ENCODE peak calls at places on chromosomes 7 and 10, in nine cellular contexts. X, K, H, E, P, O, Y, Z and B are unnamed samples.
A peak's percentile ranks its signal among the peaks of the same experiment; 100 is the strongest.

GRCh38 chr7:119964640-119965542 is 308.1 kb upstream of the KCND2 start:
- DNase-seq in P (peak; percentile 37), O (no peak), E (no peak), Z (no peak), K (no peak), X (no peak), Y (no peak), H (peak; percentile 36), B (no peak)

GRCh38 chr10:10432306-10433035 is 585.2 kb upstream of the CELF2 start:
- DNase-seq in E (no peak), P (no peak), Y (no peak), X (no peak), H (peak; percentile 48), O (no peak), Z (no peak), K (no peak), B (no peak)

GRCh38 chr7:22474645-22475044 is 25.3 kb downstream of the STEAP1B start:
- DNase-seq in X (no peak), Z (no peak), H (no peak), P (no peak), Y (no peak), E (no peak), O (no peak), K (no peak), B (no peak)

GRCh38 chr10:132706701-132707100 is 79.2 kb downstream of the NKX6-2 start:
- DNase-seq in Y (no peak), E (no peak), P (no peak), Z (no peak), K (no peak), H (no peak), X (peak; percentile 36), O (no peak), B (peak; percentile 53)

GRCh38 chr10:96244354-96244753 is 27.0 kb downstream of the BLNK start:
- DNase-seq in E (no peak), O (no peak), H (no peak), Z (no peak), P (no peak), K (no peak), Y (no peak), X (no peak), B (no peak)

GRCh38 chr7:129569326-129569725 is 42.2 kb upstream of the NRF1 start:
- DNase-seq in Y (no peak), O (no peak), X (no peak), K (no peak), E (no peak), H (no peak), Z (no peak), P (no peak), B (no peak)

GRCh38 chr10:63103971-63104409 is 29.1 kb upstream of the NRBF2 start:
- DNase-seq in X (no peak), K (no peak), Y (no peak), E (no peak), P (no peak), Z (no peak), O (no peak), H (peak; percentile 28), B (no peak)

GRCh38 chr10:79176949-79177602 is 108.3 kb downstream of the ZMIZ1 start:
- DNase-seq in E (no peak), K (peak; percentile 77), P (peak; percentile 53), X (no peak), Y (no peak), Z (no peak), H (no peak), O (no peak), B (peak; percentile 72)

GRCh38 chr10:62130948-62131347 is 137.7 kb downstream of the RTKN2 start:
- DNase-seq in O (peak; percentile 57), H (peak; percentile 94), Y (peak; percentile 96), P (peak; percentile 87), X (no peak), Z (no peak), E (no peak), K (peak; percentile 72), B (no peak)

GRCh38 chr7:128236924-128237586 is 4.0 kb upstream of the LEP start:
- DNase-seq in Z (no peak), X (no peak), O (peak; percentile 62), P (peak; percentile 60), H (peak; percentile 93), E (no peak), K (no peak), Y (peak; percentile 81), B (no peak)

GRCh38 chr10:117762819-117763172 is 220.2 kb downstream of the EMX2 start:
- DNase-seq in P (peak; percentile 24), E (no peak), Y (no peak), Z (peak; percentile 35), H (peak; percentile 56), O (no peak), K (no peak), X (no peak), B (no peak)

GRCh38 chr7:36054642-36055041 is 98.4 kb upstream of the EEPD1 start:
- DNase-seq in X (no peak), P (no peak), Y (no peak), H (no peak), K (no peak), Z (no peak), O (no peak), E (no peak), B (no peak)

GRCh38 chr7:12031638-12032037 is 179.5 kb upstream of the TMEM106B start:
- DNase-seq in Y (peak; percentile 53), K (no peak), O (no peak), X (no peak), E (no peak), P (peak; percentile 77), H (peak; percentile 49), Z (no peak), B (no peak)

GRCh38 chr7:91690541-91690940 is 190.0 kb downstream of the MTERF1 start:
- DNase-seq in O (no peak), Y (no peak), Z (no peak), K (no peak), X (no peak), E (no peak), P (no peak), H (no peak), B (no peak)

GRCh38 chr10:125628251-125629049 is 54.5 kb downstream of the TEX36 start:
- DNase-seq in K (no peak), P (no peak), O (no peak), Z (no peak), Y (no peak), H (no peak), X (no peak), E (no peak), B (no peak)

GRCh38 chr10:125626671-125627070 is 56.3 kb downstream of the TEX36 start:
- DNase-seq in Y (no peak), K (no peak), Z (no peak), P (no peak), X (no peak), O (no peak), H (no peak), E (no peak), B (no peak)

GRCh38 chr10:125631806-125632205 is 51.2 kb downstream of the TEX36 start:
- DNase-seq in Z (no peak), H (no peak), K (no peak), X (no peak), P (no peak), Y (no peak), E (no peak), O (no peak), B (no peak)

GRCh38 chr10:125627646-125628045 is 55.3 kb downstream of the TEX36 start:
- DNase-seq in P (no peak), Z (no peak), O (no peak), H (no peak), E (no peak), Y (no peak), X (no peak), K (no peak), B (no peak)

DNA sequence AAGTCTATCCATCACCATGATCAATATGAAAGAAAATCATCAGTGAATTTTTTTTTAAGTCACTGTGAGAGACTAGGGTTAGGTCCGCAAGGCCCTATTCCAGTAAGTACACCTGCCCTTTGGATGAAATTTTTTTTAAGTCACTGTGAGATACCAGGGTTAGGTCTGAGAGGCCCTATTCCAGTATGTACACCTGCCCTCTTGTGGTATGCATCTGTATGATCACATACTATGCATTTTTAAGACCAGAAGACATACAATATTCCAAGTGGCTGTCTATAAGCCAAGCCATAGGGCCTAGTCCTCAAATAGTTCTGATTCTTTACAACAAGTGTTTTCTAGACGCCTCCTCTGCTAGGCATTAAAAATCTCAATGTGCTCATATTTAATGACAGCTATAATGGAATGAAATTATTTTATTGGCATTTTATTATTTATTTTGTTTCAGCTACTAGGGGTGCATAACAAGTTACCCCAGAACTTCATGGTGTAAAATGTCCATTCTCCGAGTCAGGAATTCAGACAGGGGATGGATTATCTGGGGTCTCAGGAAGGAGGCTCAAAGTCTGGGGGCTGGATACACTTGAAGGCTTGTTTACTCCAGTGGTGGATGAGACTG is 53.1 kb downstream of the TEX36 start:
- DNase-seq in E (peak; percentile 51), O (no peak), P (peak; percentile 76), X (no peak), K (no peak), Z (no peak), Y (no peak), H (peak; percentile 42), B (no peak)
- TF ChIP-seq CTCF in E (peak; percentile 31), O (peak; percentile 36), P (peak; percentile 61), X (peak; percentile 24), K (no peak), Z (no peak), Y (peak; percentile 44), H (peak; percentile 40), B (peak; percentile 16)

GRCh38 chr7:155229548-155230168 is 68.0 kb upstream of the INSIG1 start:
- DNase-seq in O (no peak), Z (no peak), E (no peak), K (no peak), H (no peak), X (no peak), P (no peak), Y (no peak), B (peak; percentile 4)
- TF ChIP-seq CTCF in O (no peak), Z (no peak), E (no peak), K (no peak), H (no peak), X (no peak), P (no peak), Y (no peak), B (no peak)

DNA sequence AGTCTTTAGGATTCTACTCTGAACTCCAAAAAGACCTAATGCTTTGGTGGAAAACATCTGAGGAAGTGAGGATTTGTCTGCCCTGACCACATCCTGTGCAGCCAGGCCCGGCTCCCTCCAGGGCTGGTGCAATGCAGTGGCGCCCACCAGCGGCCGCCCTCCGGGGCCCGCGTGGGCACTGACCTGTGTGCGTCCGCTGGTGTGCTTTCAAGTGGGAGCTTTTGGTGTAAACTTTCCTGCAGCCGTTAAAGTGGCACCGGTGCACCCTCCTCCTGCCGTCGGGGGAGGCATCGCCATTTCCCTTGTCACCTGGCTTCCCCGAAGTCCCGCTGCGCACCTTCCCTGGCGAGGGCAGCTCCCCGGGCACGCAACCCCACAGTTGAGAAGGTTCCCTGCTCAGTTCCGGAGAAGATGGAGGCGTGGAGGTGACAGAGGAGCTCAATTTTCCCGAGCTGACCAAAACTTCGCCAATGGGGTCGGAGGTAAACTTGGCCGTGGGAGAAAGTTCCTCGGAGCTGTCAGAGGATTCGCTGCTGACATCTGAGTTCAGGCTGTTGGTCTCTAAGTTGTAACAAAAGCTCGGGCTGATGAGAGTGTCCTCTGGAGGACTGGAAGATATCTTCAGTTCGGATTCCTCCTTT is 3.4 kb downstream of the KLF6 start:
- DNase-seq in H (peak; percentile 52), E (no peak), P (peak; percentile 80), Z (peak; percentile 55), X (no peak), K (peak; percentile 57), Y (no peak), O (no peak), B (peak; percentile 86)
- TF ChIP-seq CTCF in H (peak; percentile 35), E (peak; percentile 77), P (peak; percentile 64), Z (peak; percentile 54), X (peak; percentile 40), K (peak; percentile 47), Y (peak; percentile 73), O (peak; percentile 86), B (peak; percentile 35)

GRCh38 chr10:6786579-6787031 is 206.5 kb upstream of the PRKCQ start:
- DNase-seq in P (peak; percentile 44), K (no peak), X (peak; percentile 56), H (peak; percentile 71), Z (peak; percentile 29), E (no peak), Y (peak; percentile 29), O (peak; percentile 21), B (no peak)
- TF ChIP-seq CTCF in P (peak; percentile 63), K (no peak), X (peak; percentile 48), H (peak; percentile 68), Z (peak; percentile 53), E (peak; percentile 53), Y (peak; percentile 61), O (peak; percentile 68), B (peak; percentile 21)